ENCODE peak calls at places on chromosomes 5 and 9, in ten cellular contexts. One of them, this sample, is unnamed.

GRCh38 chr9:88809371-88809770 is 181.9 kb upstream of the S1PR3 start:
- DNase-seq in endothelial cell: no peak
- DNase-seq in Peyer's patch: no peak
- DNase-seq in adrenal gland: peak
- DNase-seq in PC-3: no peak
- DNase-seq in mucosa of descending colon: no peak
- DNase-seq in fibroblast of pulmonary artery: peak
- DNase-seq in psoas muscle: no peak
- DNase-seq in foreskin fibroblast: peak
- DNase-seq in osteocyte: no peak
- DNase-seq in this sample: no peak

GRCh38 chr9:23587433-23587832 is 238.6 kb downstream of the ELAVL2 start:
- DNase-seq in endothelial cell: no peak
- DNase-seq in Peyer's patch: no peak
- DNase-seq in adrenal gland: peak
- DNase-seq in PC-3: no peak
- DNase-seq in mucosa of descending colon: no peak
- DNase-seq in fibroblast of pulmonary artery: no peak
- DNase-seq in psoas muscle: peak
- DNase-seq in foreskin fibroblast: no peak
- DNase-seq in osteocyte: no peak
- DNase-seq in this sample: no peak

GRCh38 chr5:106875591-106876297 is 795.0 kb downstream of the EFNA5 start:
- DNase-seq in endothelial cell: peak
- DNase-seq in Peyer's patch: no peak
- DNase-seq in adrenal gland: peak
- DNase-seq in PC-3: peak
- DNase-seq in mucosa of descending colon: no peak
- DNase-seq in fibroblast of pulmonary artery: peak
- DNase-seq in psoas muscle: no peak
- DNase-seq in foreskin fibroblast: no peak
- DNase-seq in osteocyte: no peak
- DNase-seq in this sample: peak

GRCh38 chr5:132259061-132259851 is 1.8 kb downstream of the PDLIM4 start:
- DNase-seq in endothelial cell: no peak
- DNase-seq in Peyer's patch: peak
- DNase-seq in adrenal gland: peak
- DNase-seq in PC-3: no peak
- DNase-seq in mucosa of descending colon: peak
- DNase-seq in fibroblast of pulmonary artery: peak
- DNase-seq in psoas muscle: peak
- DNase-seq in foreskin fibroblast: peak
- DNase-seq in osteocyte: peak
- DNase-seq in this sample: no peak

GRCh38 chr9:24590432-24590831 is 44.7 kb upstream of the IZUMO3 start:
- DNase-seq in endothelial cell: no peak
- DNase-seq in Peyer's patch: no peak
- DNase-seq in adrenal gland: no peak
- DNase-seq in PC-3: peak
- DNase-seq in mucosa of descending colon: no peak
- DNase-seq in fibroblast of pulmonary artery: no peak
- DNase-seq in psoas muscle: no peak
- DNase-seq in foreskin fibroblast: no peak
- DNase-seq in osteocyte: no peak
- DNase-seq in this sample: no peak

GRCh38 chr5:72817076-72817476 is 615 bp downstream of the TNPO1 start:
- DNase-seq in endothelial cell: peak
- DNase-seq in Peyer's patch: peak
- DNase-seq in adrenal gland: peak
- DNase-seq in PC-3: peak
- DNase-seq in mucosa of descending colon: peak
- DNase-seq in fibroblast of pulmonary artery: peak
- DNase-seq in psoas muscle: peak
- DNase-seq in foreskin fibroblast: peak
- DNase-seq in osteocyte: no peak
- DNase-seq in this sample: peak

GRCh38 chr5:80216753-80217596 is 38.9 kb downstream of the SERINC5 start:
- DNase-seq in endothelial cell: no peak
- DNase-seq in Peyer's patch: no peak
- DNase-seq in adrenal gland: peak
- DNase-seq in PC-3: no peak
- DNase-seq in mucosa of descending colon: no peak
- DNase-seq in fibroblast of pulmonary artery: no peak
- DNase-seq in psoas muscle: peak
- DNase-seq in foreskin fibroblast: no peak
- DNase-seq in osteocyte: no peak
- DNase-seq in this sample: no peak

GRCh38 chr9:15909297-15909696 is 356.5 kb downstream of the CCDC171 start:
- DNase-seq in endothelial cell: no peak
- DNase-seq in Peyer's patch: no peak
- DNase-seq in adrenal gland: no peak
- DNase-seq in PC-3: no peak
- DNase-seq in mucosa of descending colon: no peak
- DNase-seq in fibroblast of pulmonary artery: peak
- DNase-seq in psoas muscle: no peak
- DNase-seq in foreskin fibroblast: peak
- DNase-seq in osteocyte: no peak
- DNase-seq in this sample: no peak

GRCh38 chr5:5314626-5315025 is 107.9 kb upstream of the ICE1 start:
- DNase-seq in endothelial cell: no peak
- DNase-seq in Peyer's patch: no peak
- DNase-seq in adrenal gland: no peak
- DNase-seq in PC-3: no peak
- DNase-seq in mucosa of descending colon: no peak
- DNase-seq in fibroblast of pulmonary artery: no peak
- DNase-seq in psoas muscle: no peak
- DNase-seq in foreskin fibroblast: no peak
- DNase-seq in osteocyte: no peak
- DNase-seq in this sample: no peak

GRCh38 chr5:169850407-169850806 is 129.9 kb downstream of the INSYN2B start:
- DNase-seq in endothelial cell: no peak
- DNase-seq in Peyer's patch: no peak
- DNase-seq in adrenal gland: no peak
- DNase-seq in PC-3: no peak
- DNase-seq in mucosa of descending colon: no peak
- DNase-seq in fibroblast of pulmonary artery: no peak
- DNase-seq in psoas muscle: no peak
- DNase-seq in foreskin fibroblast: no peak
- DNase-seq in osteocyte: no peak
- DNase-seq in this sample: no peak
- TF ChIP-seq CTCF in endothelial cell: peak
- TF ChIP-seq CTCF in Peyer's patch: no peak
- TF ChIP-seq CTCF in adrenal gland: no peak
- TF ChIP-seq CTCF in PC-3: peak
- TF ChIP-seq CTCF in mucosa of descending colon: no peak
- TF ChIP-seq CTCF in fibroblast of pulmonary artery: peak
- TF ChIP-seq CTCF in psoas muscle: no peak
- TF ChIP-seq CTCF in foreskin fibroblast: no peak
- TF ChIP-seq CTCF in osteocyte: peak
- TF ChIP-seq CTCF in this sample: no peak

DNA sequence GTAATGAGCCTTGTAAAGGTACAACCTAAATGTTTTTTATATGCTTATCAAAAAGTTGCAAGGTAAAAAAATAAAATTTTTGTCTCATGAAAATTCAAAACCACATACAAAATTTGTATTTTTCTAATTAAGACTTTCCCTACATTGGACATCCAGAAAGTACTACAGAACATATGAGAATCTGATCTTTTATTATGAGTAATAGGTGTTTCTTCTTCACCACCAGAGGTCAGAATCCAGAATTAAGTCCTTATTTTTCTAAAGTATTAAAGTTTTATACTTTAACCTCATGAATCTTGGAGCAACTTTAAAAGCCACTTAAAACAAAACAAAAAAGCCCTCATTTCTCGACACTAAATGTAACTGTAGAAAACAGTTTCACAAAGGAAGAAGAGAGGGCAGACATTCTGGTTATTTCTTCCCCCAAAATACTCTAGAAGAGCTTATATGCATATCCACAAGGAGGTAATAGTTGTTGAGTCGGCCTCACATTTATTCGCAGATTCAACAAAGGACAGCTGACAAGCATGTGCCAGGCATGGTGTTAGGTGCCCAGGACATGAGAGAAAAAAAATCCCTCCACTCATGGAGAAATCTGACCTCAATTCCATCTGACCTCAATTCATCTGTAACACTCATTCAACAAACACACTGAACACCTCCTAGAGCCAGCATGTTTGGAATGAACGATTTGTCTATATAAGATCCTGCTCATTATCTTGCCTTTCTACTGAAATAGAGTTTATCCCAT is 69.2 kb downstream of the MLLT3 start:
- DNase-seq in endothelial cell: no peak
- DNase-seq in Peyer's patch: no peak
- DNase-seq in adrenal gland: no peak
- DNase-seq in PC-3: peak
- DNase-seq in mucosa of descending colon: no peak
- DNase-seq in fibroblast of pulmonary artery: peak
- DNase-seq in psoas muscle: no peak
- DNase-seq in foreskin fibroblast: no peak
- DNase-seq in osteocyte: no peak
- DNase-seq in this sample: no peak
- TF ChIP-seq CTCF in endothelial cell: no peak
- TF ChIP-seq CTCF in Peyer's patch: no peak
- TF ChIP-seq CTCF in adrenal gland: peak
- TF ChIP-seq CTCF in PC-3: peak
- TF ChIP-seq CTCF in mucosa of descending colon: no peak
- TF ChIP-seq CTCF in fibroblast of pulmonary artery: peak
- TF ChIP-seq CTCF in psoas muscle: peak
- TF ChIP-seq CTCF in foreskin fibroblast: peak
- TF ChIP-seq CTCF in osteocyte: peak
- TF ChIP-seq CTCF in this sample: peak

GRCh38 chr5:133314086-133314485 is 262.3 kb downstream of the HSPA4 start:
- DNase-seq in endothelial cell: no peak
- DNase-seq in Peyer's patch: no peak
- DNase-seq in adrenal gland: no peak
- DNase-seq in PC-3: no peak
- DNase-seq in mucosa of descending colon: no peak
- DNase-seq in fibroblast of pulmonary artery: no peak
- DNase-seq in psoas muscle: no peak
- DNase-seq in foreskin fibroblast: no peak
- DNase-seq in osteocyte: no peak
- DNase-seq in this sample: no peak

GRCh38 chr5:133319244-133319643 is 267.4 kb downstream of the HSPA4 start:
- DNase-seq in endothelial cell: no peak
- DNase-seq in Peyer's patch: no peak
- DNase-seq in adrenal gland: no peak
- DNase-seq in PC-3: no peak
- DNase-seq in mucosa of descending colon: no peak
- DNase-seq in fibroblast of pulmonary artery: no peak
- DNase-seq in psoas muscle: no peak
- DNase-seq in foreskin fibroblast: no peak
- DNase-seq in osteocyte: no peak
- DNase-seq in this sample: no peak

GRCh38 chr5:133317558-133317957 is 265.7 kb downstream of the HSPA4 start:
- DNase-seq in endothelial cell: no peak
- DNase-seq in Peyer's patch: no peak
- DNase-seq in adrenal gland: peak
- DNase-seq in PC-3: no peak
- DNase-seq in mucosa of descending colon: no peak
- DNase-seq in fibroblast of pulmonary artery: no peak
- DNase-seq in psoas muscle: no peak
- DNase-seq in foreskin fibroblast: no peak
- DNase-seq in osteocyte: no peak
- DNase-seq in this sample: no peak

GRCh38 chr5:133319905-133320520 is 268.2 kb downstream of the HSPA4 start:
- DNase-seq in endothelial cell: no peak
- DNase-seq in Peyer's patch: no peak
- DNase-seq in adrenal gland: no peak
- DNase-seq in PC-3: peak
- DNase-seq in mucosa of descending colon: no peak
- DNase-seq in fibroblast of pulmonary artery: peak
- DNase-seq in psoas muscle: no peak
- DNase-seq in foreskin fibroblast: no peak
- DNase-seq in osteocyte: no peak
- DNase-seq in this sample: no peak

DNA sequence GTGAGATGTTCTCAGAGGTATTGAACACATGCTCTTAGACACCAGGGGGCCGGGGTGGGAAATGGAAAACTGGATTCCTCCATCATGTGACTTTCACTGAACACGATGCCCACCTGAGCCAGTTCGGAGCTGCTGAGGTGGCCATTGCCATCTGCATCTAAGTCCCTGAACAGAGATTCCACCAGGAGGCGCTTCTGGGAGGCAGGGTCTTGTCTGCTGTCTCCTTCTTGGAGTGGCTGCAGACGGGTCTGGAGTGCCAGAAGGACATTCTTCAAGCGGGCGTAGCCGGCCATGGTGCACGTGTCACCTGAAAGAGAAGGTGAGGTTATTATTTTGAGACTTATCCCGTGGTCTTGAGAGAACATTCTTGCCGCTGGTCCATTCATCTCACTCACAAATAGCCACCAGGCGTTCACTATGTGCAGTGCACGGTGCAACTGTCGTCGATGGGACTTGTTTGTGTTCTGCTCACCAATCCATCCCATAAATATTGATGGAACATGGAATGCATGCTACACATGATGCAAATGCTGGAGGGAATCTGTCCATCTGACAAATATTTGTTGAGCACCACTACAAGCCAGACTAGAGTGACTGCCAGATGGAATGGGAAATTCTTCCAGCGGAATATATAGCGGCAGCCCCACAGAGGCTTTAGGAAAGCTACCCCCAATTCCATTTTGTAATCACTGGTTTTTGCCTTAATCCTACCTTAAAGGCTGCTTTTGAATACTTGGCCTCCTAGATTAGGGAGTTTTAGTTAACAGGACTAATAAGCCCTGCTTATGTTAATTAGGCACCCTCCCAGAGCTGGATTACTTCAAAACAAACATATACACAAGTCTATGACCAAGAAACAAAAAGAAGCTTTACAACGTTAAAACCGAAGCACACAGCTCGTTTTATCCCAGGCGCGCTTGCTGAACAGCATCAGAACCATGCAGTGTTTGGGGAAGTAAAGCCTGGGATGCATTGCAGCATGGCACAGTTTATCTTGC is 264.8 kb downstream of the HSPA4 start:
- DNase-seq in endothelial cell: peak
- DNase-seq in Peyer's patch: no peak
- DNase-seq in adrenal gland: no peak
- DNase-seq in PC-3: peak
- DNase-seq in mucosa of descending colon: no peak
- DNase-seq in fibroblast of pulmonary artery: no peak
- DNase-seq in psoas muscle: no peak
- DNase-seq in foreskin fibroblast: no peak
- DNase-seq in osteocyte: no peak
- DNase-seq in this sample: no peak
- TF ChIP-seq CTCF in endothelial cell: peak
- TF ChIP-seq CTCF in Peyer's patch: no peak
- TF ChIP-seq CTCF in adrenal gland: no peak
- TF ChIP-seq CTCF in PC-3: peak
- TF ChIP-seq CTCF in mucosa of descending colon: no peak
- TF ChIP-seq CTCF in fibroblast of pulmonary artery: peak
- TF ChIP-seq CTCF in psoas muscle: no peak
- TF ChIP-seq CTCF in foreskin fibroblast: no peak
- TF ChIP-seq CTCF in osteocyte: peak
- TF ChIP-seq CTCF in this sample: peak

DNA sequence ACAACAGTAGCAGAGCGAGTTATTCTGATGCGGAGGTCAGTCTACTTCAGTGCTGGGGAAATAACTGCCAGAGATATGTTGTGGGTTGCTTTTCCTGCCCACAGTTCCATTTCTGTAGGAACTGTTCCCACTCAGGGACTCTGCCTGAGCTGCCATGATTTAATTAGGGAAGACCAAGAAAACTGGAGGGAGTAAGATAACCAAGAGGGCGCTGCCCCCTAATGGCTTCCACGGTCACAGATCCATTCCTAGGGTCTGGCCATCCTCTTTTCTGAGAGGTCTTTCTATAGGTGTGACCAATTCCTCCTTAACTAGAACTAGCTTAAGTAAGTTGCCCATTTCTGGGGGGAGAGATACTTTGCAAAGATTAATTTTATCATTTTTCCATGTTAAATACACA is 125.9 kb downstream of the APBA1 start:
- DNase-seq in endothelial cell: peak
- DNase-seq in Peyer's patch: no peak
- DNase-seq in adrenal gland: no peak
- DNase-seq in PC-3: no peak
- DNase-seq in mucosa of descending colon: no peak
- DNase-seq in fibroblast of pulmonary artery: peak
- DNase-seq in psoas muscle: no peak
- DNase-seq in foreskin fibroblast: no peak
- DNase-seq in osteocyte: no peak
- DNase-seq in this sample: no peak
- TF ChIP-seq CTCF in endothelial cell: peak
- TF ChIP-seq CTCF in Peyer's patch: no peak
- TF ChIP-seq CTCF in adrenal gland: no peak
- TF ChIP-seq CTCF in PC-3: peak
- TF ChIP-seq CTCF in mucosa of descending colon: peak
- TF ChIP-seq CTCF in fibroblast of pulmonary artery: peak
- TF ChIP-seq CTCF in psoas muscle: peak
- TF ChIP-seq CTCF in foreskin fibroblast: peak
- TF ChIP-seq CTCF in osteocyte: peak
- TF ChIP-seq CTCF in this sample: peak

This sample was measured in GM13977.